ENCODE peak calls at places on chromosomes 7 and 10, in six cellular contexts. V is MCF 10A, E is endodermal cell, I is GM23338, D is endothelial cell of umbilical vein, P is AG10803. R is an unnamed sample.

GRCh38 chr7:29336851-29337627 is 142.5 kb downstream of the CHN2 start:
- DNase-seq in P (no peak), D (no peak), E (no peak), I (no peak), V (no peak), R (no peak)

GRCh38 chr7:42372498-42372897 is 135.5 kb upstream of the GLI3 start:
- DNase-seq in E (no peak), D (no peak), I (no peak), V (no peak), P (no peak), R (no peak)

GRCh38 chr7:67301667-67302066 is 305.0 kb downstream of the TYW1 start:
- DNase-seq in I (peak), P (no peak), D (peak), E (no peak), V (peak), R (no peak)

GRCh38 chr10:102654566-102654965 is 10.3 kb downstream of the TRIM8 start:
- DNase-seq in I (no peak), D (no peak), P (no peak), E (no peak), V (no peak), R (no peak)

GRCh38 chr7:22841954-22842353 is 19.3 kb upstream of the TOMM7 start:
- DNase-seq in I (peak), P (peak), E (peak), V (no peak), D (no peak), R (no peak)

GRCh38 chr7:98376719-98377118 is 24.2 kb downstream of the BAIAP2L1 start:
- DNase-seq in P (no peak), E (no peak), D (no peak), V (no peak), I (no peak), R (no peak)

GRCh38 chr7:50761722-50762121 is 21.0 kb downstream of the GRB10 start:
- DNase-seq in E (no peak), V (no peak), D (no peak), I (no peak), P (no peak), R (no peak)

GRCh38 chr7:151451156-151451555 is 11.2 kb upstream of the CRYGN start:
- DNase-seq in P (no peak), D (no peak), V (no peak), E (no peak), I (no peak), R (no peak)

GRCh38 chr7:140079121-140079536 is 16.4 kb upstream of the PARP12 start:
- DNase-seq in I (peak), D (peak), E (peak), V (peak), P (peak), R (no peak)

GRCh38 chr10:124168991-124169826 is 75.8 kb upstream of the CHST15 start:
- DNase-seq in V (no peak), P (no peak), E (peak), I (no peak), D (no peak), R (no peak)

GRCh38 chr10:69936091-69936490 is 116.6 kb upstream of the MACROH2A2 start:
- DNase-seq in D (no peak), V (no peak), P (no peak), E (peak), I (peak), R (no peak)

GRCh38 chr10:43197834-43198681 is 59.8 kb downstream of the CSGALNACT2 start:
- DNase-seq in V (peak), I (peak), P (no peak), E (peak), D (no peak), R (peak)

GRCh38 chr10:126663880-126664279 is 6.6 kb downstream of the C10orf90 start:
- DNase-seq in D (no peak), I (no peak), P (peak), V (peak), E (no peak), R (no peak)

GRCh38 chr7:112546723-112547513 is 66.1 kb downstream of the LSMEM1 start:
- DNase-seq in D (no peak), E (peak), V (peak), I (peak), P (no peak), R (no peak)

GRCh38 chr7:20296444-20296843 is 34.3 kb upstream of the ITGB8 start:
- DNase-seq in D (no peak), I (no peak), P (no peak), E (no peak), V (no peak), R (no peak)

GRCh38 chr10:118374404-118374803 is 32.3 kb upstream of the FAM204A start:
- DNase-seq in V (no peak), P (peak), D (no peak), E (no peak), I (no peak), R (no peak)

GRCh38 chr10:13725594-13725993 is 138.8 kb downstream of the PRPF18 start:
- DNase-seq in D (no peak), P (no peak), E (no peak), I (no peak), V (no peak), R (no peak)

GRCh38 chr7:39130304-39130703 is 152.6 kb downstream of the POU6F2 start:
- DNase-seq in D (no peak), V (no peak), P (no peak), E (no peak), I (no peak), R (no peak)

GRCh38 chr7:105649727-105650381 is 68.6 kb upstream of the EFCAB10 start:
- DNase-seq in I (no peak), E (no peak), D (no peak), V (no peak), P (peak), R (no peak)

GRCh38 chr10:132407846-132408278 is 10.9 kb downstream of the PWWP2B start:
- DNase-seq in P (peak), E (peak), V (no peak), D (peak), I (peak), R (no peak)

GRCh38 chr10:74227697-74228424 is 76.8 kb downstream of the ADK start:
- DNase-seq in D (peak), I (no peak), E (no peak), V (peak), P (peak), R (no peak)

GRCh38 chr10:127310932-127311331 is 114.5 kb upstream of the INSYN2A start:
- DNase-seq in E (peak), P (no peak), D (no peak), V (no peak), I (no peak), R (no peak)

GRCh38 chr7:20402297-20403230 is 71.9 kb downstream of the ITGB8 start:
- DNase-seq in V (no peak), D (peak), P (peak), I (peak), E (no peak), R (no peak)

GRCh38 chr10:108801775-108802516 is 1121.4 kb downstream of the XPNPEP1 start:
- DNase-seq in D (no peak), P (peak), I (no peak), E (no peak), V (no peak), R (no peak)

GRCh38 chr7:30062587-30062986 is 34.4 kb downstream of the PLEKHA8 start:
- DNase-seq in I (peak), V (peak), D (peak), P (peak), E (no peak), R (no peak)

GRCh38 chr10:72690071-72690755 is 1.7 kb upstream of the MCU start:
- DNase-seq in D (no peak), I (no peak), P (no peak), V (peak), E (no peak), R (no peak)

GRCh38 chr7:139808401-139808800 is 20.7 kb upstream of the TBXAS1 start:
- DNase-seq in D (no peak), V (no peak), P (no peak), I (no peak), E (no peak), R (no peak)

GRCh38 chr10:117668351-117669008 is 125.9 kb downstream of the EMX2 start:
- DNase-seq in V (no peak), D (no peak), P (no peak), I (no peak), E (no peak), R (no peak)

GRCh38 chr7:140544278-140544896 is 65.1 kb upstream of the MKRN1 start:
- DNase-seq in P (no peak), D (no peak), V (no peak), I (no peak), E (no peak), R (no peak)

GRCh38 chr7:22823142-22823497 is 471 bp upstream of the TOMM7 start:
- DNase-seq in E (peak), I (no peak), D (no peak), V (no peak), P (no peak), R (no peak)

GRCh38 chr7:22791204-22792158 is 31.2 kb downstream of the TOMM7 start:
- DNase-seq in E (no peak), P (peak), D (no peak), I (no peak), V (peak), R (no peak)

GRCh38 chr7:47366211-47366610 is 215.7 kb downstream of the TNS3 start:
- DNase-seq in P (no peak), I (no peak), E (no peak), D (no peak), V (no peak), R (no peak)

GRCh38 chr10:97618285-97618684 is 15.0 kb downstream of the MORN4 start:
- DNase-seq in V (no peak), P (no peak), D (no peak), I (no peak), E (no peak), R (no peak)

GRCh38 chr10:97611473-97611872 is 21.8 kb downstream of the MORN4 start:
- DNase-seq in I (no peak), V (no peak), D (no peak), P (no peak), E (peak), R (no peak)

GRCh38 chr10:97608991-97609561 is 19.6 kb downstream of the C10orf62 start:
- DNase-seq in V (peak), D (no peak), E (no peak), I (no peak), P (no peak), R (no peak)

GRCh38 chr10:97607076-97607635 is 17.6 kb downstream of the C10orf62 start:
- DNase-seq in D (no peak), P (no peak), I (no peak), E (no peak), V (no peak), R (no peak)

GRCh38 chr10:97612386-97612785 is 20.9 kb downstream of the MORN4 start:
- DNase-seq in V (peak), P (peak), E (peak), D (peak), I (peak), R (no peak)
- TF ChIP-seq CTCF in V (peak), P (peak), E (peak), D (no peak), I (peak), R (no peak)

DNA sequence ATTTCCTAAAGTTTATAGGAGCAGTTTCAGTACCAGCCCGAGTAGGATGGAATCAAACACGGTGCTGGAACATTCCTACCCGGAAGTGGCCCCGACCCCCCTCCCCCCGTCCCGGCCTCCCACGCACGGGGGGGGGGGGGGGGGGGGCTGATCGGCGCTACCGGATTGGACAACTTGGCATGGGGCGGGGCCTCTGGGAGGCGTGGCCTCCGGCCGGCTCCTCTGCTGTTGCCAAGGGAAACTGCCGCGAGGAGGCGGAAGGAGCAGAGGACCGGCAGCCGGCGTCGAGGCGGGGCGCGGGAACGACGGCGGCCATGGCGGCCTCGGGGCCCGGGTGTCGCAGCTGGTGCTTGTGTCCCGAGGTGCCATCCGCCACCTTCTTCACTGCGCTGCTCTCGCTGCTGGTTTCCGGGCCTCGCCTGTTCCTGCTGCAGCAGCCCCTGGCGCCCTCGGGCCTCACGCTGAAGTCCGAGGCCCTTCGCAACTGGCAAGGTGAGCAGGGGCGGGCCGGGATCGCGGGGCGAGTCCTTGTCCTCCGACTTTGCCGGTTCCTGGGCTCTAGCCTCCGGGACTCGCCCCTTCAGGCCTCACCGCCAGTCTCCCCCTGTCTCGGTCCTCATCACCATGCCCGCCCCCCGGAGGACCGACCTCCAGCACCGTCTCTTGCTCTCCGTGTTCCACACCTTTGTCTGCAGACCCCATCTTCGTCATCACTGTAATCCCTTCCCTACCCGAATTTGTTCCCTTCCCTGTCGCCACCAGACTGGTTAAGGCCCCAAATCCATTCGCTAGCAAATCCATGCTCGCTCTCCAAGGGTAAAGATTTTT is at the start of gene RHBDD2:
- DNase-seq in V (peak), P (peak), E (peak), I (peak), D (peak), R (peak)
- TF ChIP-seq CTCF in V (no peak), P (no peak), E (no peak), I (no peak), D (peak), R (no peak)

GRCh38 chr7:18153183-18153748 is 125.6 kb upstream of the PRPS1L1 start:
- DNase-seq in V (no peak), D (no peak), I (no peak), E (no peak), P (no peak), R (no peak)

GRCh38 chr7:18154707-18155106 is 127.1 kb upstream of the PRPS1L1 start:
- DNase-seq in I (peak), E (no peak), D (no peak), P (no peak), V (no peak), R (no peak)

DNA sequence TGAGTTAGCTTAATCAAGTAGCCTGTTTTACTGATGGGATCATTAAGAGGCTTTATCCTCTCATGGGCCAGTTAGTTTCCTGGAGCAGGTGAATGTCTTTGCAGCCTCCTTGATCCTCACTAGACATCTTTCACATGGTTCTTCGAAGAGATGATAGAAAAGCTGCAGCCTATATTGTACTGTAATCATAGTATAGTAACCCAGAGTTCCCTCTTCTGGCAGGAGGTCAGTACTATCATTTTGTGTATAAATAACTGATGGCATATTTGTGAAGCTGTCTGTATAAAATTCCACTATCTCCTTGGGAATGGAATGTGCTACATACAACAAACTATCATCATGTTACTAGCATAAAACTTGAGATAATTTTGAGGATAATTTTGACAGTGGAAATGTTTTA is 123.8 kb upstream of the PRPS1L1 start:
- DNase-seq in I (no peak), P (no peak), V (peak), E (no peak), D (no peak), R (no peak)
- TF ChIP-seq CTCF in I (no peak), P (no peak), V (no peak), E (peak), D (no peak), R (no peak)

GRCh38 chr10:49162063-49162462 is 26.1 kb downstream of the TMEM273 start:
- DNase-seq in V (no peak), I (no peak), E (peak), D (no peak), P (no peak), R (no peak)

GRCh38 chr10:49162761-49163160 is 25.4 kb downstream of the TMEM273 start:
- DNase-seq in V (no peak), E (peak), P (no peak), I (no peak), D (no peak), R (no peak)

GRCh38 chr10:49165259-49165658 is 22.9 kb downstream of the TMEM273 start:
- DNase-seq in V (no peak), P (no peak), I (no peak), E (no peak), D (no peak), R (no peak)

GRCh38 chr10:49164587-49165188 is 23.5 kb downstream of the TMEM273 start:
- DNase-seq in I (peak), D (peak), V (peak), P (peak), E (peak), R (no peak)

GRCh38 chr10:49163741-49164140 is 24.4 kb downstream of the TMEM273 start:
- DNase-seq in P (peak), D (no peak), E (no peak), I (no peak), V (no peak), R (no peak)
- TF ChIP-seq CTCF in P (no peak), D (no peak), E (no peak), I (no peak), V (no peak), R (no peak)

DNA sequence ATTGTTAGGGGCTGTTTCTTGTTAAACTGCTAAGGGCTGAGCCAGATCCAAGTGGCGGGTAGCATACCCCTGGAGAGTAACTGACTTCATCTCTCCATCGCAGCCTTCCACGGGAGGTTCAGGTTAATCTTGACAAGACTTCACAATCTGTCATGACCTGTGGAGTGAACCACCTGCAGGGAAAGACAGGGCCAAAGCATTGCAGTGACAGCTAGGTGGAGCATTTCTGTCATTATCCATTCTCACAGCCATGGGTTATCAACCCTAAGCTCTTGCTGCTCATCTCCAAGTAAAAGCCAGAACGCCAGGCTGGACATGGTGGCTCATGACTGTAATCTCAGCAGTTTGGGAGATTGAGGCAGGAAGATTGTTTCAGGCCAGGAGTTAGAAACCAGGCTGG is 17.2 kb downstream of the ABCC2 start:
- DNase-seq in V (no peak), D (no peak), P (no peak), E (peak), I (peak), R (no peak)
- TF ChIP-seq CTCF in V (no peak), D (no peak), P (no peak), E (peak), I (peak), R (no peak)

R was measured in omental fat pad.